ENCODE peak calls at places on chromosomes 6 and 20, in nine cellular contexts. T, D, R, X, M, V, S, Z and Y are unnamed samples.

GRCh38 chr6:36076178-36077088 is 48.8 kb downstream of the MAPK14 start:
- DNase-seq in V (no peak), Z (no peak), T (no peak), D (no peak), M (no peak), X (no peak), R (no peak), S (no peak), Y (no peak)

GRCh38 chr20:33518071-33518470 is 28.2 kb downstream of the CBFA2T2 start:
- DNase-seq in T (peak), R (peak), X (peak), V (peak), M (no peak), Z (no peak), D (peak), S (no peak), Y (peak)

GRCh38 chr6:75550544-75551167 is 51.0 kb upstream of the SENP6 start:
- DNase-seq in Z (no peak), T (peak), X (no peak), D (no peak), M (no peak), R (no peak), S (no peak), V (no peak), Y (no peak)

GRCh38 chr6:56851541-56852248 is 103.2 kb upstream of the BEND6 start:
- DNase-seq in V (peak), M (peak), R (peak), T (peak), D (peak), Z (peak), S (peak), X (peak), Y (no peak)

GRCh38 chr6:37569999-37570776 is 70.5 kb upstream of the CCDC167 start:
- DNase-seq in D (no peak), T (no peak), R (no peak), V (no peak), X (no peak), Z (no peak), S (no peak), M (no peak), Y (no peak)

GRCh38 chr6:148364056-148364844 is 21.6 kb downstream of the SASH1 start:
- DNase-seq in S (no peak), Z (no peak), M (no peak), V (peak), R (peak), X (peak), D (peak), T (peak), Y (peak)

GRCh38 chr20:44038681-44039123 is 124.0 kb downstream of the TOX2 start:
- DNase-seq in S (no peak), T (no peak), M (no peak), Z (no peak), R (no peak), X (peak), D (no peak), V (no peak), Y (no peak)

GRCh38 chr20:50844430-50845100 is 49.7 kb downstream of the BCAS4 start:
- DNase-seq in S (no peak), M (no peak), V (peak), X (peak), T (peak), R (peak), Z (no peak), D (peak), Y (peak)

GRCh38 chr6:19918436-19918835 is 81.3 kb downstream of the ID4 start:
- DNase-seq in V (no peak), M (no peak), R (no peak), Z (no peak), D (no peak), X (no peak), S (no peak), T (no peak), Y (no peak)

GRCh38 chr6:134253681-134254080 is 64.2 kb downstream of the SGK1 start:
- DNase-seq in S (no peak), M (peak), Z (no peak), R (peak), T (peak), V (peak), X (peak), D (no peak), Y (peak)

GRCh38 chr20:44799691-44800090 is 10.7 kb downstream of the RIMS4 start:
- DNase-seq in V (no peak), D (no peak), Z (no peak), S (no peak), M (no peak), T (no peak), X (no peak), R (no peak), Y (no peak)

GRCh38 chr6:111715321-111715720 is 109.6 kb upstream of the TRAF3IP2 start:
- DNase-seq in Z (no peak), X (no peak), S (peak), M (no peak), V (no peak), D (no peak), R (no peak), T (no peak), Y (no peak)

GRCh38 chr6:1767481-1768246 is 157.9 kb downstream of the FOXC1 start:
- DNase-seq in X (peak), Z (no peak), S (no peak), D (no peak), R (peak), M (peak), T (peak), V (peak), Y (no peak)

GRCh38 chr6:170405311-170405975 is 98.9 kb downstream of the FAM120B start:
- DNase-seq in Z (no peak), S (no peak), V (peak), X (peak), M (no peak), R (peak), D (peak), T (peak), Y (peak)

GRCh38 chr6:62042444-62042843 is 243.6 kb downstream of the KHDRBS2 start:
- DNase-seq in V (no peak), M (no peak), Z (no peak), R (no peak), S (no peak), X (no peak), D (no peak), T (no peak), Y (no peak)

GRCh38 chr6:129555206-129555832 is 154.7 kb downstream of the ARHGAP18 start:
- DNase-seq in X (peak), D (no peak), T (peak), M (no peak), S (no peak), Z (no peak), V (peak), R (peak), Y (peak)

GRCh38 chr20:16434087-16434664 is 139.1 kb downstream of the KIF16B start:
- DNase-seq in Z (peak), R (peak), V (peak), T (peak), D (peak), X (peak), S (peak), M (peak), Y (no peak)

GRCh38 chr20:33732166-33732970 is 572 bp downstream of the ZNF341 start:
- DNase-seq in V (peak), S (no peak), X (peak), D (peak), T (no peak), R (peak), Z (peak), M (no peak), Y (no peak)

GRCh38 chr6:36068012-36068392 is 40.4 kb downstream of the MAPK14 start:
- DNase-seq in V (no peak), X (no peak), M (no peak), T (no peak), D (no peak), R (no peak), S (no peak), Z (peak), Y (no peak)

GRCh38 chr6:105546748-105547147 is 143.9 kb upstream of the PREP start:
- DNase-seq in D (no peak), M (no peak), X (no peak), T (no peak), Z (no peak), V (no peak), R (no peak), S (no peak), Y (no peak)
- H3K4me3 ChIP-seq in D (no peak), M (no peak), X (no peak), T (no peak), Z (no peak), V (no peak), R (no peak), S (no peak), Y (no peak)

GRCh38 chr6:45717027-45717426 is 298.6 kb downstream of the CLIC5 start:
- DNase-seq in D (no peak), S (no peak), M (no peak), V (no peak), R (no peak), T (no peak), X (no peak), Z (no peak), Y (no peak)
- H3K4me3 ChIP-seq in D (no peak), S (no peak), M (no peak), V (no peak), R (no peak), T (no peak), X (no peak), Z (no peak), Y (no peak)

GRCh38 chr20:62367483-62368302 is 581 bp upstream of the LAMA5 start:
- DNase-seq in R (no peak), T (no peak), V (no peak), X (no peak), M (peak), Z (no peak), S (no peak), D (no peak), Y (no peak)
- H3K4me3 ChIP-seq in R (no peak), T (no peak), V (no peak), X (no peak), M (peak), Z (no peak), S (peak), D (peak), Y (peak)

GRCh38 chr6:15036690-15037245 is 209.1 kb upstream of the JARID2 start:
- DNase-seq in X (no peak), V (no peak), R (no peak), D (no peak), S (no peak), Z (peak), T (no peak), M (peak), Y (no peak)
- H3K4me3 ChIP-seq in X (no peak), V (no peak), R (no peak), D (no peak), S (no peak), Z (no peak), T (no peak), M (no peak), Y (no peak)

GRCh38 chr6:136791296-136792065 is 796 bp downstream of the MAP3K5 start:
- DNase-seq in X (peak), Z (peak), T (peak), R (peak), S (peak), D (peak), V (peak), M (peak), Y (no peak)

GRCh38 chr6:136788069-136788902 is 4.0 kb downstream of the MAP3K5 start:
- DNase-seq in D (peak), T (peak), M (no peak), V (peak), R (peak), X (peak), S (peak), Z (no peak), Y (no peak)

GRCh38 chr6:136792945-136793289 is 640 bp upstream of the MAP3K5 start:
- DNase-seq in X (peak), Z (peak), R (peak), D (peak), V (peak), M (peak), T (peak), S (peak), Y (no peak)

GRCh38 chr6:136792066-136792944 is at the start of gene MAP3K5:
- DNase-seq in V (peak), R (peak), T (peak), M (peak), Z (peak), S (peak), D (peak), X (peak), Y (no peak)

DNA sequence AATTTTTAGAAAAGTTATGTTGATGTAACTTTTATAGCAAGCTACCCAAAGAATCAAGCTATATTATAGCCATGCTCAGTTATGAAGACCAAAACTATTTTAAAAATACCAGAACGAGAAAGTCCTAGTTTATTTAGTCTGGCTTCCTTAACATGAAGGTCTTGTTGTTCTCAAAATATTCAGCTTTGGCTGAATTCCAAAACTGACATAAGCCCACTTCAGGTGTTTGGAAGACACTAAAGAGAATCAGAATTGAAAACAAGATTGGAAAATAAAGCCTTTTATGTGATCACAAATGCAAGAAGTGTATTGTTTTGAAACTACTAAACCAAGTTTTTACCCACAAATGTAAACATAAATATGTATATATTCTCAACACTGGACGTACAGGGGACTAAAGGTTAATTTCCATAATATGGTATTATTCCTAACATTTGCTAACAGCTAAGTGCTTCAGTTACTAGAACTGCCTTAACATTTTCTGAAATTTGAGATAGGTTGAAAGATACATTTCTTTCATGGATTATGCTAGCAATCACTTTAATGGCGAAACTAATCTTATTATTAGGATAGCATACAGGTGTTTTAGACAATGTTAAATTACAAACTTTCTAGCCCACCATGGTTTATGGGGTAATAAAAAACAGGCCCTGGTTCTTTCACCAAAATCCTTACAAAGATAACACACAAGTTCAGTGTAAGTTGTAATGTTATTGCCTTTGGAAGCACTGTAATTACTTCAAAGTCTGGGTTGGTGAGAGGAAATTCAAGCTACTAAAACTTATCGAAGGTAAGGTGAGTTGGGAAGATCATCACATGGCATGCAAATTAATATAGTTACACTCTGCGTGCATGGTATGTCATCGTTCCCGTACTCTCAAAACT is 1.6 kb downstream of the MAP3K5 start:
- DNase-seq in R (peak), M (no peak), X (no peak), D (no peak), Z (no peak), V (no peak), T (no peak), S (no peak), Y (no peak)
- H3K4me3 ChIP-seq in R (peak), M (peak), X (peak), D (peak), Z (peak), V (peak), T (peak), S (peak), Y (peak)

GRCh38 chr6:159682265-159682664 is 10.8 kb downstream of the SOD2 start:
- DNase-seq in T (no peak), D (no peak), Z (no peak), M (no peak), R (no peak), V (no peak), X (no peak), S (no peak), Y (no peak)

GRCh38 chr6:159680104-159680503 is 12.9 kb downstream of the SOD2 start:
- DNase-seq in T (no peak), V (peak), R (no peak), X (no peak), M (no peak), D (no peak), S (no peak), Z (no peak), Y (no peak)

GRCh38 chr6:159681104-159681503 is 11.9 kb downstream of the SOD2 start:
- DNase-seq in T (no peak), X (no peak), R (no peak), Z (no peak), D (no peak), S (no peak), M (no peak), V (no peak), Y (no peak)

GRCh38 chr6:159686697-159687096 is 6.3 kb downstream of the SOD2 start:
- DNase-seq in R (no peak), D (no peak), V (no peak), M (no peak), X (no peak), T (no peak), Z (no peak), S (no peak), Y (no peak)

GRCh38 chr6:159683722-159684304 is 9.2 kb downstream of the SOD2 start:
- DNase-seq in X (no peak), T (no peak), D (no peak), M (no peak), Z (no peak), V (no peak), R (no peak), S (no peak), Y (no peak)
- H3K4me3 ChIP-seq in X (no peak), T (no peak), D (no peak), M (no peak), Z (no peak), V (no peak), R (no peak), S (no peak), Y (no peak)

DNA sequence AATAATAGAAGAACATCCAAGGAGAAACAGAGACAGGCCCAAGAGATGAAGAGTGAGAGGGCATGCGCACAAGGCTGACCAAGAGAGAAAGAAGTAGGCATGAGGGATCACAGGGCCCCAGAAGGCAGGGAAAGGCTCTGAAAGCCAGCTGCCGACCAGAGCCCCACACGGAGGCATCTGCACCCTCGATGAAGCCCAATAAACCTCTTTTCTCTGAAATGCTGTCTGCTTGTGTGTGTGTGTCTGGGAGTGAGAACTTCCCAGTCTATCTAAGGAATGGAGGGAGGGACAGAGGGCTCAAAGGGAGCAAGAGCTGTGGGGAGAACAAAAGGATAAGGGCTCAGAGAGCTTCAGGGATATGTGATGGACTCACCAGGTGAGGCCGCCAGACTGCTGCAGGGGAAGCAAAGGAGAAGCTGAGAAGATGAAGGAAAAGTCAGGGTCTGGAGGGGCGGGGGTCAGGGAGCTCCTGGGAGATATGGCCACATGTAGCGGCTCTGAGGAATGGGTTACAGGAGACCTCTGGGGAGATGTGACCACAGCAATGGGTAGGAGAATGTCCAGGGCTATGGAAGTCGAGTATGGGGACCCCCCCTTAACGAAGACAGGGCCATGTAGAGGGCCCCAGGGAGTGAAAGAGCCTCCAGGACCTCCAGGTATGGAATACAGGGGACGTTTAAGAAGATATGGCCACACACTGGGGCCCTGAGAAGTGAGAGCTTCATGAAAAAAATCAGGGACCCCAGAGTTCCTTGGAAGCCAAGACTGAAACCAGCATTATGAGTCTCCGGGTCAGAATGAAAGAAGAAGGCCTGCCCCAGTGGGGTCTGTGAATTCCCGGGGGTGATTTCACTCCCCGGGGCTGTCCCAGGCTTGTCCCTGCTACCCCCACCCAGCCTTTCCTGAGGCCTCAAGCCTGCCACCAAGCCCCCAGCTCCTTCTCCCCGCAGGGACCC is 981 bp upstream of the TNF start:
- DNase-seq in D (no peak), S (no peak), R (no peak), V (no peak), Z (no peak), T (no peak), M (no peak), X (no peak), Y (no peak)
- H3K4me3 ChIP-seq in D (no peak), S (peak), R (no peak), V (no peak), Z (no peak), T (no peak), M (no peak), X (no peak), Y (no peak)

GRCh38 chr20:63956664-63957003 is 418 bp upstream of the UCKL1 start:
- DNase-seq in R (no peak), S (no peak), X (no peak), D (no peak), V (no peak), T (no peak), Z (no peak), M (no peak), Y (no peak)

GRCh38 chr20:63958471-63958870 is 2.3 kb upstream of the UCKL1 start:
- DNase-seq in Z (no peak), V (no peak), D (no peak), X (no peak), R (no peak), M (no peak), S (no peak), T (no peak), Y (no peak)

GRCh38 chr20:63958964-63959698 is 2.9 kb upstream of the UCKL1 start:
- DNase-seq in S (no peak), D (no peak), V (no peak), M (no peak), T (no peak), X (no peak), Z (no peak), R (no peak), Y (no peak)

GRCh38 chr20:63957004-63957689 is 931 bp upstream of the UCKL1 start:
- DNase-seq in X (peak), S (no peak), R (peak), T (peak), M (peak), V (peak), D (no peak), Z (peak), Y (no peak)

GRCh38 chr20:63957690-63958441 is 1.6 kb upstream of the UCKL1 start:
- DNase-seq in M (peak), Z (peak), T (peak), S (no peak), D (no peak), V (no peak), X (peak), R (no peak), Y (no peak)
- H3K4me3 ChIP-seq in M (no peak), Z (no peak), T (no peak), S (no peak), D (no peak), V (no peak), X (no peak), R (no peak), Y (no peak)

DNA sequence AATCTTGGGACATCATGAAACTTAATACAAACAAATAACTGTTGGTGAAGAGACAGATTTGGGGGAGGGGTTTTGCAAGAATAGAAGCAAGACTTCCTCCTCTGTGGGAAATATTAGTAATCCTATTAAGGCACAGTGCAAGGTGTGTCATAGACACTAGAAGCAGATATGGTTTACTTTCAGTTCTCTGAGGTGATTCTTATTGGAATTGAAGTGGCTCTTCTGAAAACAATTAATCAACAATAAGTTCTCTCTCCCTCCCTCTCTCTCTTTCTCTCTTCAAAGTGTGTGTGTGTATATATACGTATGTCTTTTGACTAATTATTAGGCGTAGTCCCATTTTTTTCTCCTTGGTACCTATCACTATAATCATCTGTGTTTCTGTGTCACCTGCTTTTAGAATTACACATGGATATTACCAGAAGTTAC is 99.8 kb downstream of the HIVEP2 start:
- DNase-seq in S (no peak), D (no peak), T (no peak), Z (no peak), X (no peak), V (peak), M (no peak), R (no peak), Y (no peak)
- H3K4me3 ChIP-seq in S (peak), D (no peak), T (no peak), Z (no peak), X (no peak), V (peak), M (peak), R (no peak), Y (peak)

DNA sequence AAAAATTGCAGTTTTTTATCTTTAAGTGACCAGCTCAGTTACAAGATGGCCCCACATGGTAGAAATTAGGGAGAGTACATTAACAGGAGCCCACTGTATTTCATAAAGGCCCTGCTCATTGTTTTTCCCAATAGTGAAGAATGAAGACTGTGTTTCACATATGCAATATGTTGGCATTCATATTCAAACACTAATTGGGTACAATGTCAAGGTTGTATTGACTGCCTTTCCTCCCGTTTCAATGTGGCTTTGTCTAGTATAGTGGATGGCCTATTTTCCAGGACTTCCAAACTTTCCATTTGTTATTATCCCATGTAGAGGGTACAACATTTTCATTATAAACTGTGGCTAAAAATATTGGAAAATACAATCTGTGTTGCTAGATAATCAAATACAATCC is 51.3 kb downstream of the HDDC2 start:
- DNase-seq in X (no peak), M (no peak), R (no peak), S (no peak), T (no peak), V (no peak), D (no peak), Z (no peak), Y (no peak)
- H3K4me3 ChIP-seq in X (no peak), M (no peak), R (no peak), S (no peak), T (no peak), V (no peak), D (no peak), Z (no peak), Y (no peak)